ENCODE peak calls at places on chromosomes 6 and 20, in eight cellular contexts. C is neural progenitor cell, U is endodermal cell, L is HCT116, J is fibroblast of pulmonary artery, M is lung, V is GM23338, S is breast epithelium. R is an unnamed sample.
A peak's percentile ranks its signal among the peaks of the same experiment; 100 is the strongest.

GRCh38 chr6:31114970-31115849 is 610 bp downstream of the PSORS1C1 start:
- DNase-seq in C (no peak), U (no peak), L (peak; percentile 58), J (peak; percentile 60), M (no peak), V (peak; percentile 70), S (no peak), R (no peak)

GRCh38 chr20:50310673-50311051 is 120.0 kb downstream of the CEBPB start:
- DNase-seq in C (no peak), U (peak; percentile 31), L (no peak), J (no peak), M (no peak), V (no peak), S (no peak), R (no peak)

GRCh38 chr6:98047881-98048280 is 764.9 kb upstream of the MMS22L start:
- DNase-seq in C (no peak), U (no peak), L (no peak), J (no peak), M (no peak), V (no peak), S (no peak), R (no peak)

GRCh38 chr6:28953039-28953872 is 29.5 kb upstream of the TRIM27 start:
- DNase-seq in C (peak; percentile 77), U (peak; percentile 84), L (peak; percentile 36), J (peak; percentile 63), M (peak; percentile 33), V (peak; percentile 67), S (no peak), R (peak; percentile 68)

GRCh38 chr6:99092009-99092408 is 144.3 kb upstream of the FBXL4 start:
- DNase-seq in C (no peak), U (no peak), L (no peak), J (no peak), M (no peak), V (no peak), S (no peak), R (no peak)

GRCh38 chr6:170125447-170126300 is 165.2 kb downstream of the DLL1 start:
- DNase-seq in C (no peak), U (peak; percentile 38), L (no peak), J (no peak), M (no peak), V (no peak), S (peak; percentile 43), R (no peak)

GRCh38 chr20:17666491-17666890 is 15.6 kb downstream of the RRBP1 start:
- DNase-seq in C (no peak), U (no peak), L (no peak), J (peak; percentile 71), M (no peak), V (no peak), S (no peak), R (no peak)

GRCh38 chr6:113364781-113365545 is 492.2 kb upstream of the MARCKS start:
- DNase-seq in C (no peak), U (no peak), L (no peak), J (no peak), M (no peak), V (no peak), S (no peak), R (no peak)

GRCh38 chr20:40513010-40513409 is 176.0 kb downstream of the MAFB start:
- DNase-seq in C (no peak), U (no peak), L (no peak), J (no peak), M (no peak), V (no peak), S (no peak), R (no peak)

GRCh38 chr6:108243836-108244235 is 17.0 kb downstream of the SNX3 start:
- DNase-seq in C (no peak), U (no peak), L (no peak), J (peak; percentile 55), M (no peak), V (no peak), S (no peak), R (no peak)

GRCh38 chr6:132084811-132085509 is 133.8 kb upstream of the CCN2 start:
- DNase-seq in C (no peak), U (no peak), L (no peak), J (peak; percentile 95), M (no peak), V (no peak), S (no peak), R (no peak)

GRCh38 chr20:21677781-21678180 is 27.7 kb upstream of the PAX1 start:
- DNase-seq in C (no peak), U (no peak), L (no peak), J (no peak), M (no peak), V (no peak), S (no peak), R (no peak)

GRCh38 chr6:163252132-163252729 is 162.3 kb upstream of the QKI start:
- DNase-seq in C (no peak), U (no peak), L (no peak), J (no peak), M (no peak), V (no peak), S (no peak), R (no peak)

GRCh38 chr6:166435574-166435973 is 52.8 kb upstream of the MPC1 start:
- DNase-seq in C (no peak), U (no peak), L (no peak), J (no peak), M (no peak), V (no peak), S (no peak), R (peak; percentile 58)

GRCh38 chr20:54549523-54550326 is 74.3 kb downstream of the DOK5 start:
- DNase-seq in C (no peak), U (no peak), L (no peak), J (peak; percentile 32), M (no peak), V (no peak), S (no peak), R (no peak)

GRCh38 chr6:120493483-120493882 is 840.8 kb downstream of the TBC1D32 start:
- DNase-seq in C (no peak), U (no peak), L (no peak), J (no peak), M (no peak), V (no peak), S (no peak), R (no peak)

GRCh38 chr6:56491606-56492328 is 150.9 kb downstream of the DST start:
- DNase-seq in C (no peak), U (no peak), L (no peak), J (peak; percentile 69), M (no peak), V (no peak), S (no peak), R (peak; percentile 54)

GRCh38 chr20:10590950-10591349 is 82.8 kb downstream of the JAG1 start:
- DNase-seq in C (no peak), U (no peak), L (no peak), J (no peak), M (no peak), V (no peak), S (no peak), R (no peak)

GRCh38 chr20:2693286-2693995 is 861 bp downstream of the EBF4 start:
- DNase-seq in C (peak; percentile 77), U (peak; percentile 83), L (no peak), J (peak; percentile 4), M (no peak), V (peak; percentile 63), S (no peak), R (peak; percentile 34)

GRCh38 chr6:156564128-156564806 is 212.9 kb upstream of the ARID1B start:
- DNase-seq in C (peak; percentile 85), U (peak; percentile 93), L (peak; percentile 40), J (peak; percentile 71), M (peak; percentile 77), V (peak; percentile 81), S (peak; percentile 84), R (peak; percentile 77)

GRCh38 chr6:142763205-142763604 is 181.8 kb downstream of the HIVEP2 start:
- DNase-seq in C (no peak), U (no peak), L (no peak), J (peak; percentile 34), M (no peak), V (no peak), S (no peak), R (no peak)

DNA sequence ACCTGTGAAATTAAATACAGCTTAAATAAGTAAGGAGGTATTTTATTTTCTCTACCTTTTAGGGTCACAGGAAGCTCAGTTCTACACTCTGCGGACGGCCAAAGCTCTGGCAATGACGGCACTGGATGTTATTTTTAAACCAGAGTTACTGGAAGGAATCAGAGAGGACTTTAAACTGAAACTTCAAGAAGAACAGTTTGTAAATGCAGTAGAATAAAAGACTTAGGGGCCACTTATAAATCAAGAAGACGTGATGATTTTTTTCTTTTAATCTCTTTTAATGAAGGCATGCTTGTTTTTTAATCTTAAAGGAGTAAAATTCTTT is 16.2 kb downstream of the PM20D2 start:
- DNase-seq in C (no peak), U (no peak), L (no peak), J (no peak), M (no peak), V (no peak), S (no peak), R (no peak)
- H3K4me3 ChIP-seq in C (no peak overlapping the region), U (no peak overlapping the region), L (no peak overlapping the region), J (no peak overlapping the region), M (no peak overlapping the region), V (no peak overlapping the region), S (peak overlapping the region; percentile 6), R (no peak overlapping the region)

DNA sequence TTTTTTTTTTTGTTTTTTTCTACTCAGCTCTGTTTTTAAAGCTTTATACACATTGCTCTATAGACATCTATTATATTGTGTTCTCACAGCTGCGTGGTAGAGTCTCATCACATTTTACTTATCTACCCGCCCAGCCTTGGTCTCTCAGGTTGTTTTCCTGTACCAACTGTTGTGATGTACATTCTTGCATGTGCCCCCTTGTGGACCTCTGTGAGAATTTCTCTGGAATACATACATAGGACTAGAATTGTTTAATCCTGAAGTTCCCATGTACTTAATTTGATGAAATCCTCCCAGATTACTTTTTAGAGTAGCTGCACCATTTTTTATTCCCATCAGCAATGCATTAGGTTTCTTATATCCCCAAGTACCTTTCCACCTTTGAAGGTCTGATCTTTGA is 40.4 kb upstream of the TINAG start:
- DNase-seq in C (peak; percentile 73), U (peak; percentile 62), L (peak; percentile 54), J (peak; percentile 75), M (peak; percentile 33), V (peak; percentile 81), S (no peak), R (peak; percentile 15)
- TF ChIP-seq CTCF in C (peak; percentile 70), U (peak; percentile 83), L (peak; percentile 63), J (peak; percentile 71), M (no peak), V (peak; percentile 59), S (no peak), R (peak; percentile 31)

GRCh38 chr6:43243649-43244321 is 504 bp downstream of the TTBK1 start:
- DNase-seq in C (no peak), U (peak; percentile 67), L (no peak), J (no peak), M (no peak), V (peak; percentile 44), S (no peak), R (no peak)
- H3K4me3 ChIP-seq in C (peak overlapping the region; percentile 40), U (no peak overlapping the region), L (no peak overlapping the region), J (no peak overlapping the region), M (no peak overlapping the region), V (peak overlapping the region; percentile 50), S (peak overlapping the region; percentile 8), R (no peak overlapping the region)

DNA sequence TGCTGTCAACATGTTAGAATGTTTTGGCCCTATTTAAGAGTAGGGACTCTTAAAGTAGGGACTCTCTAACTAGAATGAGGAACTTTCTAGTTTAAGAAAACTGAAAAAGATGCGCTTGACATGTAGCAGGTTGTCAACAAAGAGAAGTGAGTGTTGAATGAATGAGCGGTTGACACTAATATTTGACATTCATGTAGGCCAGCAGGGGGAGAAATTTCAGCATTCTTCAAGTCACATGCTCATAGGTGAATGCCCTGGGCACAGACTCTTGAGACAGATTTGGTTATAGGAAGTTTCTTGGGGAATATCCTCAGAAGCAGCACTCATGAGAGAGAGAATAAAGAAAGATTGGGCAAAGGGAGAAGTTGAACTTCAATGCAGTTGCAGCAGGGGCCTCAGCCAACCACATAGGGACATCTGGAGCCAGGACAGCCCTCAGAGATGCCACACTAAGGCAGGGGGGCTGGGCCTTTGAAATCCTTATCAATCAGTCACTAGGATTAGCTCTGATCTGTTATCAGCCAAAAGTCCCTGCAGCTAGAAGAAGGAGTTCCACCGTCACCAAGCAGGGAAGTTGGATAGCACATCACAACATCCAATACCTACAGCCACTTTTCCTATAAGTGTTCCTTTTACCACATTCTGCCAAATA is 145.1 kb upstream of the FKBP1C start:
- DNase-seq in C (no peak), U (peak; percentile 70), L (peak; percentile 2), J (no peak), M (no peak), V (peak; percentile 40), S (no peak), R (no peak)
- TF ChIP-seq CTCF in C (peak; percentile 34), U (peak; percentile 71), L (peak; percentile 33), J (no peak), M (no peak), V (peak; percentile 45), S (no peak), R (peak; percentile 24)